ENCODE peak calls at places on chromosomes 5 and 9, in nine cellular contexts. E is body of pancreas; F is left cardiac atrium; D is gastroesophageal sphincter; J is activated CD8-positive, alpha-beta T cell treated with anti-CD3 and anti-CD28 coated beads for 36 hours; Q is activated naive CD4-positive, alpha-beta T cell treated with anti-CD3 and anti-CD28 coated beads, Interleukin-2, amount 50 U/mL, for 72 hours; R is right cardiac atrium; M is activated T-cell treated with anti-CD3 and anti-CD28 coated beads, Interleukin-2, amount 50 U/mL, for 4 hours; N is CD8-positive, alpha-beta T cell. U is an unnamed sample.
A peak's percentile ranks its signal among the peaks of the same experiment; 100 is the strongest.

GRCh38 chr5:137761560-137761959 is 7.4 kb upstream of the HNRNPA0 start:
- ATAC-seq in F (no peak), N (no peak), E (no peak), Q (no peak), D (no peak), R (no peak), M (no peak), J (no peak), U (no peak)

GRCh38 chr9:113511856-113512761 is 48.6 kb downstream of the RGS3 start:
- ATAC-seq in R (no peak), F (no peak), M (peak; percentile 79), E (no peak), D (no peak), J (peak; percentile 74), N (peak; percentile 68), Q (peak; percentile 75), U (peak; percentile 80)

GRCh38 chr9:84711936-84712335 is 42.4 kb downstream of the NTRK2 start:
- ATAC-seq in N (no peak), D (no peak), J (no peak), E (no peak), Q (no peak), F (peak; percentile 60), R (no peak), M (no peak), U (peak; percentile 70)

GRCh38 chr5:141701341-141702119 is 19.5 kb upstream of the ARAP3 start:
- ATAC-seq in J (peak; percentile 46), M (peak; percentile 28), N (peak; percentile 13), R (no peak), F (no peak), Q (peak; percentile 28), D (no peak), E (peak; percentile 3), U (peak; percentile 75)

GRCh38 chr9:77731930-77732329 is 83.8 kb upstream of the GNA14 start:
- ATAC-seq in J (no peak), M (no peak), F (no peak), D (no peak), R (no peak), Q (no peak), N (no peak), E (peak; percentile 38), U (no peak)

GRCh38 chr5:97838214-97838613 is 655.2 kb upstream of the RIOK2 start:
- ATAC-seq in F (peak; percentile 78), M (no peak), D (peak; percentile 63), Q (no peak), E (no peak), J (no peak), R (peak; percentile 83), N (no peak), U (peak; percentile 64)

GRCh38 chr5:66959668-66960067 is 236.9 kb downstream of the CD180 start:
- ATAC-seq in M (no peak), D (no peak), R (peak; percentile 3), Q (no peak), J (no peak), N (no peak), F (peak; percentile 4), E (peak; percentile 10), U (no peak)

GRCh38 chr5:60248900-60249299 is 355.4 kb upstream of the PDE4D start:
- ATAC-seq in E (no peak), N (no peak), D (peak; percentile 72), J (no peak), R (peak; percentile 68), Q (no peak), M (no peak), F (peak; percentile 30), U (no peak)

GRCh38 chr5:76862986-76863385 is 13.2 kb downstream of the S100Z start:
- ATAC-seq in N (no peak), M (no peak), F (no peak), Q (no peak), J (no peak), R (no peak), E (no peak), D (no peak), U (no peak)

GRCh38 chr5:141245250-141245717 is at the start of gene PCDHB15:
- ATAC-seq in Q (no peak), J (no peak), D (no peak), R (no peak), F (peak; percentile 30), N (no peak), E (no peak), M (no peak), U (no peak)

GRCh38 chr5:150945947-150946346 is 41.2 kb upstream of the ZNF300 start:
- ATAC-seq in R (peak; percentile 47), Q (no peak), F (peak; percentile 54), D (peak; percentile 13), M (no peak), N (no peak), E (peak; percentile 13), J (no peak), U (no peak)

GRCh38 chr9:3459076-3459475 is 66.7 kb downstream of the RFX3 start:
- ATAC-seq in D (no peak), Q (no peak), F (no peak), R (no peak), N (no peak), E (no peak), J (no peak), M (no peak), U (no peak)

GRCh38 chr9:71737455-71737854 is 30.9 kb downstream of the CEMIP2 start:
- ATAC-seq in N (no peak), M (no peak), J (no peak), D (no peak), F (no peak), Q (no peak), E (peak; percentile 49), R (no peak), U (no peak)

GRCh38 chr5:65766159-65766558 is 44.2 kb downstream of the NLN start:
- ATAC-seq in D (no peak), R (no peak), Q (peak; percentile 97), M (peak; percentile 75), J (peak; percentile 74), F (no peak), E (no peak), N (no peak), U (peak; percentile 46)

GRCh38 chr5:40074801-40075200 is 604.9 kb upstream of the PTGER4 start:
- ATAC-seq in Q (no peak), N (no peak), D (no peak), M (no peak), R (no peak), J (no peak), F (no peak), E (no peak), U (no peak)

GRCh38 chr5:134577022-134577795 is 51.7 kb downstream of the JADE2 start:
- ATAC-seq in M (no peak), F (no peak), N (peak; percentile 14), E (peak; percentile 31), J (no peak), R (no peak), Q (peak; percentile 51), D (peak; percentile 19), U (peak; percentile 48)

GRCh38 chr5:177350776-177351391 is 584 bp downstream of the LMAN2 start:
- ATAC-seq in F (peak; percentile 4), Q (peak; percentile 39), M (peak; percentile 6), N (peak; percentile 1), E (no peak), J (no peak), D (no peak), R (no peak), U (peak; percentile 6)

GRCh38 chr5:178380086-178380485 is 147.5 kb upstream of the PHYKPL start:
- ATAC-seq in M (no peak), D (no peak), J (no peak), E (no peak), R (no peak), F (no peak), Q (no peak), N (no peak), U (no peak)

GRCh38 chr9:90219548-90220118 is 423.0 kb downstream of the DIRAS2 start:
- ATAC-seq in E (no peak), D (no peak), Q (no peak), N (no peak), R (no peak), M (peak; percentile 67), J (peak; percentile 67), F (no peak), U (peak; percentile 48)

GRCh38 chr5:60944904-60945759 is at the start of the genes ERCC8 and NDUFAF2:
- ATAC-seq in R (peak; percentile 100), N (peak; percentile 98), J (peak; percentile 99), E (peak; percentile 100), F (peak; percentile 100), D (peak; percentile 99), Q (peak; percentile 99), M (peak; percentile 99), U (peak; percentile 99)

GRCh38 chr5:107958861-107959260 is 288.1 kb upstream of the EFNA5 start:
- ATAC-seq in E (no peak), J (peak; percentile 80), N (no peak), R (no peak), Q (peak; percentile 53), F (no peak), D (no peak), M (no peak), U (no peak)

GRCh38 chr5:120345947-120346346 is 118.2 kb upstream of the PRR16 start:
- ATAC-seq in Q (no peak), J (no peak), R (no peak), M (no peak), N (no peak), E (no peak), D (no peak), F (no peak), U (no peak)

GRCh38 chr5:5881294-5881693 is 458.8 kb downstream of the ICE1 start:
- ATAC-seq in Q (peak; percentile 14), F (no peak), M (no peak), J (no peak), R (no peak), N (no peak), D (no peak), E (no peak), U (no peak)

GRCh38 chr9:92332577-92333287 is 7.0 kb downstream of the CENPP start:
- ATAC-seq in N (no peak), J (no peak), E (no peak), D (no peak), R (peak; percentile 74), M (no peak), Q (no peak), F (no peak), U (no peak)

GRCh38 chr5:136424835-136425694 is 59.7 kb upstream of the TRPC7 start:
- ATAC-seq in R (peak; percentile 68), E (peak; percentile 59), F (no peak), Q (no peak), M (no peak), J (no peak), N (no peak), D (no peak), U (no peak)

GRCh38 chr5:56516936-56517521 is 283.9 kb upstream of the ANKRD55 start:
- ATAC-seq in Q (peak; percentile 29), N (no peak), M (peak; percentile 18), J (no peak), E (peak; percentile 34), R (peak; percentile 15), D (no peak), F (no peak), U (no peak)

GRCh38 chr9:112162644-112163413 is 12.3 kb downstream of the SUSD1 start:
- ATAC-seq in R (no peak), F (no peak), N (no peak), Q (no peak), D (no peak), J (no peak), E (no peak), M (no peak), U (no peak)

GRCh38 chr5:134053840-134054338 is 49.1 kb upstream of the VDAC1 start:
- ATAC-seq in F (no peak), N (peak; percentile 82), M (peak; percentile 69), R (no peak), J (peak; percentile 74), E (peak; percentile 59), Q (peak; percentile 69), D (no peak), U (peak; percentile 72)

GRCh38 chr9:87640385-87640795 is 85.5 kb upstream of the CTSL start:
- ATAC-seq in N (no peak), D (peak; percentile 87), E (peak; percentile 88), M (no peak), J (no peak), R (peak; percentile 74), Q (no peak), F (peak; percentile 88), U (no peak)

GRCh38 chr9:130701059-130702022 is 7.8 kb downstream of the EXOSC2 start:
- ATAC-seq in M (peak; percentile 90), F (peak; percentile 96), Q (peak; percentile 82), E (peak; percentile 85), R (peak; percentile 94), D (peak; percentile 93), J (peak; percentile 94), N (peak; percentile 95), U (peak; percentile 86)

GRCh38 chr9:93100265-93100636 is 4.2 kb downstream of the CARD19 start:
- ATAC-seq in R (no peak), N (no peak), J (no peak), E (no peak), M (no peak), D (no peak), Q (no peak), F (no peak), U (no peak)